ENCODE peak calls at places on chromosomes 12 and 14, in five cellular contexts. X is pancreas, B is IMR-90, P is A549, N is stomach. J is an unnamed sample. For H3K4me1, the result is how much of the 10 kb centered on the place peaks cover.

GRCh38 chr12:6552140-6552551 is 3.7 kb downstream of the IFFO1 start:
- DNase-seq in X (no peak), P (no peak), B (no peak), N (no peak), J (no peak)

GRCh38 chr12:57630891-57631433 is 2.0 kb downstream of the B4GALNT1 start:
- DNase-seq in P (no peak), B (no peak), N (no peak), X (no peak), J (no peak)

GRCh38 chr14:61673305-61673704 is 22.0 kb upstream of the HIF1A start:
- DNase-seq in X (no peak), P (no peak), N (no peak), B (no peak), J (no peak)

GRCh38 chr12:116959845-116960514 is 49.2 kb downstream of the FBXW8 start:
- DNase-seq in P (no peak), N (no peak), B (no peak), X (no peak), J (peak)

GRCh38 chr12:51322452-51322851 is 1.5 kb downstream of the BIN2 start:
- DNase-seq in N (no peak), X (no peak), P (no peak), B (no peak), J (no peak)

GRCh38 chr14:21039585-21040369 is 2.4 kb upstream of the RNASE7 start:
- DNase-seq in N (peak), X (peak), P (peak), B (peak), J (peak)

GRCh38 chr12:110916295-110916875 is 4.0 kb downstream of the MYL2 start:
- DNase-seq in P (no peak), X (no peak), N (no peak), B (no peak), J (peak)

GRCh38 chr12:57521475-57522018 is 1.1 kb upstream of the MBD6 start:
- DNase-seq in P (peak), N (peak), X (peak), B (peak), J (no peak)

GRCh38 chr12:76020731-76021672 is 10.6 kb downstream of the PHLDA1 start:
- DNase-seq in N (no peak), B (peak), P (peak), X (no peak), J (peak)

GRCh38 chr14:100408350-100409015 is 85.3 kb downstream of the SLC25A47 start:
- DNase-seq in P (peak), N (no peak), B (peak), X (peak), J (no peak)

GRCh38 chr14:105876158-105876557 is 349.8 kb downstream of the TMEM121 start:
- DNase-seq in B (no peak), N (peak), X (no peak), P (no peak), J (no peak)

GRCh38 chr12:71691504-71692129 is 5.7 kb downstream of the TMEM19 start:
- DNase-seq in P (no peak), X (peak), N (peak), B (no peak), J (no peak)

GRCh38 chr12:124861492-124861891 is 2.2 kb downstream of the SCARB1 start:
- DNase-seq in N (no peak), X (no peak), B (no peak), P (peak), J (no peak)

GRCh38 chr12:30795410-30795659 is 40.6 kb upstream of the CAPRIN2 start:
- DNase-seq in B (no peak), N (no peak), X (no peak), P (no peak), J (no peak)

GRCh38 chr12:62933871-62934798 is 815 bp downstream of the PPM1H start:
- DNase-seq in P (peak), N (peak), X (peak), B (peak), J (no peak)

GRCh38 chr14:33118653-33119052 is 180.0 kb downstream of the NPAS3 start:
- DNase-seq in N (no peak), X (no peak), P (no peak), B (no peak), J (peak)

GRCh38 chr12:14537088-14537487 is 30.6 kb downstream of the PLBD1 start:
- DNase-seq in N (no peak), B (no peak), X (no peak), P (no peak), J (no peak)

GRCh38 chr14:64704743-64705405 is 650 bp downstream of the PLEKHG3 start:
- DNase-seq in B (peak), X (peak), N (peak), P (no peak), J (no peak)

GRCh38 chr12:27805238-27805637 is 25.2 kb upstream of the MANSC4 start:
- DNase-seq in N (no peak), P (no peak), X (no peak), B (no peak), J (no peak)

GRCh38 chr12:27800819-27801218 is 20.8 kb upstream of the MANSC4 start:
- DNase-seq in X (no peak), B (no peak), N (no peak), P (no peak), J (no peak)

GRCh38 chr12:27802511-27802910 is 22.5 kb upstream of the MANSC4 start:
- DNase-seq in P (no peak), X (no peak), N (no peak), B (no peak), J (no peak)

GRCh38 chr12:27801630-27802029 is 21.6 kb upstream of the MANSC4 start:
- DNase-seq in N (no peak), P (no peak), B (no peak), X (no peak), J (no peak)

DNA sequence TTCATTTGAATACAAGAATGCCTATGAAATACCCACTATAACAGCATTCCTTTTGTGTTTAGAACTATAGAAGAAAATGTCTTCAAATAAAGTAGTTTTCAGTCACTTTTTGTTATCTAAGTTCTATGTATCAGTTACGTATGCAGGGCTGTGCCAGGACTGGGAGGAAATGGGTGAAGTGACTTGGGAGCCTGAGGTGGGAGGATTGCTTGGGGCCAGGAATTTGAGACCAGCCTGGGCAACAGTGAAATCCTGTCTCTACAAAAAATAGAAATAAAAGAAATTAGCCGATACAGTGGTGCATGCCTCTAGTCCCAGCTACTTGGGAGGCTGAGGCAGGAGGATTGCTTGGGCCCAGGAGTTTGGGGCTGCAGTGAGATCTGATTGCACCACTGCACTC is 22.9 kb upstream of the MANSC4 start:
- DNase-seq in B (no peak), P (no peak), N (no peak), X (no peak), J (no peak)
- H3K4me1 ChIP-seq in B (under half), P (under half), N (under half), X (under half), J (under half)

DNA sequence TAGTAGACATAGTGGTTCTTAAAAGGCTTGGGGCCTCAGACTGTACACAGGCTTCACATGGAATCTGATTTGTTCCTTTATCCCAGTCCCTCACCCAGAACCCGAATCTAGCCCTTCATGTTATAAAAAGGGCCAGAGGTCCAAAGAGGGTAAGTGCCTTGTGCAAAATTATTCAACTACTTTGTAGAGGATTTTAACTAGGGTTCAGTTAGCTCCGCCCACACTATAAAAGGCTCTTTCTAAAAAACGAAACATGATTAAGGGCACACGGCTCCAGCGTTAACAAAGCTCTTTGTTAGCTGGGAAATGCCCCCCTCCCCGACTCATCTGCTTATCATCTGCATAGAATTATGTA is 3.2 kb upstream of the SOCS2 start:
- DNase-seq in N (no peak), P (no peak), X (no peak), B (no peak), J (no peak)
- H3K27ac ChIP-seq in N (no peak), P (peak), X (peak), B (no peak), J (no peak)

DNA sequence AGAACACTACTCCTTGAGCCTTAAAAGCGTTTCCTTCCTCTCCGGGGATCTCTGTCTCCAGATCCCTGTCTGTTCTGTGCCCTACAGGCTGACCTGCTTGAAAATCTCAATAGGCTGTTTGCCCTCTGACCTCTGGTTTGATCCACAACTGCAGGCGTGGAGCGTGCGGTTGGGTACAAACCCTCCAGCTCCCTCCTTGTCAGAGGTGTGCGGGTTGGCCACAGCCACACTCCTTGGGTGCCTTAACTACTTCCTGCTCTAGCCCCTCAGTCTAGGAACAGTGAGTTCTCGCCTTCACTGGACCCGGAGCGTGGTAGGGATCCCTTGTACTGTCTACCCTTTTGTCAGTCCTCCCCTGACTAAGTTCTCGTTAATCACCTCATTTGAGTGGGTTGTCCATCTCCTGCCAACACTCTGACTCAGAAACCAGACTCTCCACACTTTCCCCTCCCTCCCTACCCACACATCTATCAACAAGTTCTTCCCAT is 33.1 kb downstream of the CMKLR1 start:
- DNase-seq in B (peak), X (no peak), N (no peak), P (no peak), J (no peak)
- H3K4me1 ChIP-seq in B (under half), X (under half), N (half or more), P (under half), J (under half)

GRCh38 chr14:42079911-42080310 is 473.2 kb downstream of the LRFN5 start:
- DNase-seq in P (no peak), N (no peak), B (no peak), X (no peak), J (no peak)

GRCh38 chr14:42078345-42078744 is 471.7 kb downstream of the LRFN5 start:
- DNase-seq in B (no peak), N (no peak), X (no peak), P (no peak), J (no peak)
- H3K27ac ChIP-seq in B (no peak), N (no peak), X (no peak), P (no peak), J (no peak)

DNA sequence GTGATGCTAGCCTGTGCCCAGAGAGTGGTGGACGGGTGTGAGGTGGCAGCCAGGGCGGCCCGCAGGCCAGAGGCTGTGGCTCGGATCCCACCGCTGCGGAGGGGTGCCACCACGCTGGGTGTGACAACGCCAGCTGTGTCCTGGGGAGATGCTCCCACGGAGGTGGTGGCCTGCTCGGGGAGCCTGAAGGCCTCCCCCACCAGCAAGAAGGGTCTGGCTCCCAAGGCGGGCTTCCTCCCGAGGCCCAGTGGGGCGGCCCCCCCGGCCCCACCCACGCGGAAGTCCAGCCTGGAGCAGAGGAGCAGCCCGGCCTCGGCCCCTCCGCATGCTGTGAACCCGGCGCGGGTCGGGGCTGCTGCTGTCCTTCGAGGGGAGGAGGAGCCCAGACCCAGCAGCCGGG is 38.2 kb downstream of the KIF26A start:
- DNase-seq in X (no peak), N (no peak), P (no peak), B (no peak), J (no peak)
- H3K4me1 ChIP-seq in X (under half), N (under half), P (under half), B (under half), J (under half)

GRCh38 chr12:69368171-69368570 is 8.6 kb downstream of the YEATS4 start:
- DNase-seq in N (no peak), P (no peak), X (no peak), B (no peak), J (no peak)
- H3K27ac ChIP-seq in N (no peak), P (no peak), X (no peak), B (no peak), J (no peak)

DNA sequence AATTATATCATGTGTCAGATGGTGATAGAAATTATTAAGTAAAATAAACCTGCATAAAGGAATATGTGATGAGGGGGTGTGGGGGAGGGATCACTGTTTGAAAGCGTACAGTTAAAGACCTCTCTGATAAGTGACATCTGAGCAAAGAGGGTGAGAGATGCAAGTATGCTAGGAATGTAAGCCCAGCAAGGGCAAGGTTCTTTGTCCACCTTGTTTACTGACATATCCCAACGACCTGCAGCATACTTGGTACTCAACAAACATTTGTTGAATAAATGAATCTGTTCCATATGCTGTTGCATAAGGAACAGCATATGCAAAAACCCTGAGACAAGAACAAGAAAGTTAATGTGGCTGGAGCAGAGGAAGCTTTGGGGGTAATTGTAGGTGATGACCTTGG is 12.0 kb upstream of the MDM1 start:
- DNase-seq in P (no peak), B (no peak), X (no peak), N (no peak), J (no peak)
- H3K4me1 ChIP-seq in P (under half), B (under half), X (under half), N (under half), J (under half)

GRCh38 chr12:1496162-1496925 is 98.0 kb downstream of the FBXL14 start:
- DNase-seq in X (peak), N (peak), B (peak), P (no peak), J (no peak)
- H3K27ac ChIP-seq in X (no peak), N (peak), B (peak), P (no peak), J (no peak)

J was measured in foreskin keratinocyte.